ENCODE peak calls at places on chromosome 19, in eight cellular contexts. V is A549; D is activated T-helper 1 cell treated with Interleukin-2 at 50 U/mL for 16 hours; T is AG20443; I is CD4-positive, alpha-beta T cell; E is fibroblast of the aortic adventitia; L is Kasumi-1; U is cardiac muscle cell. F is an unnamed sample.

GRCh38 chr19:39729594-39729993 is 8.2 kb downstream of the CLC start:
- DNase-seq in V (no peak), D (no peak), T (no peak), I (no peak), E (no peak), L (no peak), U (no peak), F (no peak)

GRCh38 chr19:52370341-52370710 is 603 bp downstream of the ZNF880 start:
- DNase-seq in V (no peak), D (no peak), T (no peak), I (no peak), E (no peak), L (no peak), U (no peak), F (no peak)

GRCh38 chr19:4052993-4053422 is 13.7 kb downstream of the ZBTB7A start:
- DNase-seq in V (no peak), D (no peak), T (no peak), I (no peak), E (no peak), L (no peak), U (no peak), F (no peak)

GRCh38 chr19:18021121-18021755 is 13.3 kb downstream of the ARRDC2 start:
- DNase-seq in V (no peak), D (peak; percentile 68), T (peak; percentile 92), I (peak; percentile 62), E (peak; percentile 84), L (no peak), U (peak; percentile 92), F (no peak)

GRCh38 chr19:29662604-29663404 is 2.5 kb upstream of the PLEKHF1 start:
- DNase-seq in V (no peak), D (no peak), T (peak; percentile 94), I (no peak), E (peak; percentile 99), L (no peak), U (peak; percentile 95), F (no peak)

GRCh38 chr19:4061683-4062575 is 4.8 kb downstream of the ZBTB7A start:
- DNase-seq in V (no peak), D (no peak), T (no peak), I (no peak), E (no peak), L (no peak), U (no peak), F (no peak)

GRCh38 chr19:13023666-13024065 is 28.4 kb downstream of the NFIX start:
- DNase-seq in V (no peak), D (no peak), T (no peak), I (no peak), E (peak; percentile 70), L (peak; percentile 8), U (peak; percentile 44), F (no peak)

GRCh38 chr19:1156305-1156801 is 17.7 kb downstream of the SBNO2 start:
- DNase-seq in V (no peak), D (no peak), T (peak; percentile 82), I (no peak), E (peak; percentile 39), L (no peak), U (peak; percentile 48), F (no peak)

GRCh38 chr19:30846102-30846501 is 473.9 kb downstream of the ZNF536 start:
- DNase-seq in V (no peak), D (no peak), T (no peak), I (no peak), E (no peak), L (no peak), U (no peak), F (no peak)

GRCh38 chr19:7541828-7542443 is 6.4 kb downstream of the PNPLA6 start:
- DNase-seq in V (no peak), D (no peak), T (no peak), I (no peak), E (no peak), L (no peak), U (no peak), F (no peak)

GRCh38 chr19:1063030-1063908 is 3.7 kb upstream of the ARHGAP45 start:
- DNase-seq in V (no peak), D (no peak), T (no peak), I (no peak), E (no peak), L (no peak), U (no peak), F (no peak)

GRCh38 chr19:54470991-54471782 is 1.9 kb downstream of the CDC42EP5 start:
- DNase-seq in V (no peak), D (no peak), T (peak; percentile 35), I (no peak), E (no peak), L (no peak), U (no peak), F (peak; percentile 49)

GRCh38 chr19:29858000-29858596 is 46.3 kb downstream of the CCNE1 start:
- DNase-seq in V (peak; percentile 60), D (no peak), T (no peak), I (no peak), E (no peak), L (peak; percentile 10), U (no peak), F (peak; percentile 74)

GRCh38 chr19:54462072-54462712 is 1.4 kb downstream of the LENG9 start:
- DNase-seq in V (no peak), D (no peak), T (no peak), I (no peak), E (no peak), L (no peak), U (no peak), F (no peak)

GRCh38 chr19:2546128-2547032 is 70.5 kb downstream of the GADD45B start:
- DNase-seq in V (no peak), D (no peak), T (no peak), I (no peak), E (no peak), L (peak; percentile 53), U (peak; percentile 54), F (peak; percentile 90)

GRCh38 chr19:52343548-52343947 is 7.5 kb downstream of the ZNF610 start:
- DNase-seq in V (no peak), D (peak; percentile 24), T (peak; percentile 55), I (peak; percentile 21), E (peak; percentile 16), L (no peak), U (peak; percentile 27), F (peak; percentile 85)

GRCh38 chr19:35054626-35055025 is 13.1 kb downstream of the HPN start:
- DNase-seq in V (no peak), D (no peak), T (no peak), I (no peak), E (no peak), L (no peak), U (no peak), F (no peak)

GRCh38 chr19:14786421-14786851 is 8.1 kb upstream of the ADGRE2 start:
- DNase-seq in V (peak; percentile 25), D (no peak), T (peak; percentile 29), I (no peak), E (no peak), L (no peak), U (peak; percentile 57), F (peak; percentile 80)

GRCh38 chr19:42540071-42540553 is 11.8 kb upstream of the CEACAM1 start:
- DNase-seq in V (no peak), D (no peak), T (no peak), I (no peak), E (peak; percentile 22), L (no peak), U (peak; percentile 50), F (peak; percentile 58)

GRCh38 chr19:54684537-54684936 is 21.8 kb downstream of the LILRB4 start:
- DNase-seq in V (no peak), D (no peak), T (no peak), I (no peak), E (no peak), L (peak; percentile 79), U (peak; percentile 2), F (peak; percentile 53)